ENCODE peak calls at places on chromosomes 16 and 17, in ten cellular contexts. One of them, this sample, is unnamed.

GRCh38 chr17:75289832-75290337 is 652 bp upstream of the SLC25A19 start:
- DNase-seq in H54: no peak
- DNase-seq in HCT116: no peak
- DNase-seq in adipocyte: peak
- DNase-seq in natural killer cell: no peak
- DNase-seq in prostate gland: peak
- DNase-seq in Right ventricle myocardium superior: peak
- DNase-seq in body of pancreas: peak
- DNase-seq in stomach: peak
- DNase-seq in GM23248: peak
- DNase-seq in this sample: no peak

GRCh38 chr17:62657664-62658063 is 30.2 kb downstream of the MRC2 start:
- DNase-seq in stomach: no peak
- DNase-seq in natural killer cell: no peak
- DNase-seq in H54: no peak
- DNase-seq in adipocyte: no peak
- DNase-seq in GM23248: no peak
- DNase-seq in body of pancreas: no peak
- DNase-seq in prostate gland: no peak
- DNase-seq in Right ventricle myocardium superior: no peak
- DNase-seq in HCT116: no peak
- DNase-seq in this sample: no peak

GRCh38 chr17:37844158-37844976 is 79.8 kb upstream of the TBC1D3K start:
- DNase-seq in stomach: peak
- DNase-seq in adipocyte: peak
- DNase-seq in body of pancreas: peak
- DNase-seq in GM23248: peak
- DNase-seq in natural killer cell: peak
- DNase-seq in Right ventricle myocardium superior: peak
- DNase-seq in H54: peak
- DNase-seq in prostate gland: peak
- DNase-seq in HCT116: peak
- DNase-seq in this sample: peak

GRCh38 chr17:50268632-50269287 is 5.5 kb upstream of the TMEM92 start:
- DNase-seq in natural killer cell: no peak
- DNase-seq in stomach: peak
- DNase-seq in adipocyte: peak
- DNase-seq in Right ventricle myocardium superior: no peak
- DNase-seq in prostate gland: no peak
- DNase-seq in H54: no peak
- DNase-seq in HCT116: no peak
- DNase-seq in body of pancreas: no peak
- DNase-seq in GM23248: no peak
- DNase-seq in this sample: peak

GRCh38 chr17:1947229-1947742 is 77.8 kb downstream of the RTN4RL1 start:
- DNase-seq in stomach: peak
- DNase-seq in Right ventricle myocardium superior: peak
- DNase-seq in body of pancreas: no peak
- DNase-seq in natural killer cell: no peak
- DNase-seq in prostate gland: no peak
- DNase-seq in GM23248: no peak
- DNase-seq in HCT116: no peak
- DNase-seq in H54: no peak
- DNase-seq in adipocyte: no peak
- DNase-seq in this sample: peak

GRCh38 chr17:5234645-5235576 is at the start of gene SCIMP:
- DNase-seq in adipocyte: no peak
- DNase-seq in prostate gland: no peak
- DNase-seq in GM23248: no peak
- DNase-seq in stomach: no peak
- DNase-seq in HCT116: no peak
- DNase-seq in Right ventricle myocardium superior: no peak
- DNase-seq in H54: no peak
- DNase-seq in natural killer cell: no peak
- DNase-seq in body of pancreas: peak
- DNase-seq in this sample: no peak

GRCh38 chr17:50103941-50104340 is 8.8 kb downstream of the PDK2 start:
- DNase-seq in H54: no peak
- DNase-seq in prostate gland: no peak
- DNase-seq in adipocyte: no peak
- DNase-seq in body of pancreas: no peak
- DNase-seq in HCT116: no peak
- DNase-seq in stomach: no peak
- DNase-seq in Right ventricle myocardium superior: no peak
- DNase-seq in GM23248: no peak
- DNase-seq in natural killer cell: no peak
- DNase-seq in this sample: peak

GRCh38 chr16:50208460-50208931 is 55.4 kb downstream of the TENT4B start:
- DNase-seq in body of pancreas: no peak
- DNase-seq in prostate gland: no peak
- DNase-seq in stomach: no peak
- DNase-seq in natural killer cell: no peak
- DNase-seq in HCT116: no peak
- DNase-seq in Right ventricle myocardium superior: no peak
- DNase-seq in H54: peak
- DNase-seq in GM23248: peak
- DNase-seq in adipocyte: peak
- DNase-seq in this sample: peak

This sample was measured in osteoblast.